ENCODE peak calls at places on chromosome 4, in six cellular contexts. F is OCI-LY7; D is islet precursor cell; O is activated T-cell treated with anti-CD3 and anti-CD28 coated beads, Interleukin-2, amount 50 U/mL, for 24 hours; U is cardiac muscle cell; H is stimulated activated CD8-positive, alpha-beta memory T cell treated with anti-CD3 and anti-CD28 coated beads, Interleukin-4, amount 100 ng/mL, for 4 hours. S is an unnamed sample.

GRCh38 chr4:56907489-56908205 is at the start of gene REST:
- DNase-seq in F (peak), D (peak), O (peak), U (peak), H (peak), S (peak)

GRCh38 chr4:7186516-7187296 is 5.6 kb upstream of the SORCS2 start:
- DNase-seq in F (no peak), D (peak), O (peak), U (no peak), H (no peak), S (no peak)

GRCh38 chr4:153438916-153439756 is 27.0 kb upstream of the TMEM131L start:
- DNase-seq in F (peak), D (no peak), O (peak), U (no peak), H (peak), S (peak)

GRCh38 chr4:39032218-39033085 is at the start of gene TMEM156:
- DNase-seq in F (peak), D (no peak), O (peak), U (peak), H (no peak), S (no peak)

GRCh38 chr4:52037730-52038108 is 380 bp downstream of the SGCB start:
- DNase-seq in F (peak), D (peak), O (no peak), U (peak), H (no peak), S (no peak)

GRCh38 chr4:69800599-69800998 is 40.2 kb upstream of the SULT1B1 start:
- DNase-seq in F (no peak), D (no peak), O (no peak), U (peak), H (no peak), S (no peak)

GRCh38 chr4:109560687-109561452 is 824 bp downstream of the MCUB start:
- DNase-seq in F (peak), D (peak), O (peak), U (peak), H (peak), S (peak)

GRCh38 chr4:31104596-31104995 is 384.4 kb downstream of the PCDH7 start:
- DNase-seq in F (no peak), D (no peak), O (no peak), U (no peak), H (no peak), S (no peak)

GRCh38 chr4:145231906-145232700 is 51.7 kb upstream of the OTUD4 start:
- DNase-seq in F (no peak), D (no peak), O (no peak), U (peak), H (no peak), S (no peak)

GRCh38 chr4:675036-675804 is 878 bp downstream of the MYL5 start:
- DNase-seq in F (peak), D (no peak), O (peak), U (no peak), H (no peak), S (no peak)

GRCh38 chr4:169266661-169267060 is 4.1 kb downstream of the SH3RF1 start:
- DNase-seq in F (no peak), D (no peak), O (no peak), U (no peak), H (no peak), S (no peak)

GRCh38 chr4:156773648-156774357 is 197.8 kb downstream of the PDGFC start:
- DNase-seq in F (no peak), D (no peak), O (no peak), U (no peak), H (no peak), S (no peak)

GRCh38 chr4:55398461-55398860 is 2.7 kb downstream of the TMEM165 start:
- DNase-seq in F (no peak), D (no peak), O (no peak), U (peak), H (no peak), S (no peak)

GRCh38 chr4:85761803-85762202 is 286.9 kb downstream of the ARHGAP24 start:
- DNase-seq in F (no peak), D (no peak), O (no peak), U (peak), H (no peak), S (no peak)

GRCh38 chr4:121451310-121451709 is 70.5 kb upstream of the QRFPR start:
- DNase-seq in F (no peak), D (no peak), O (no peak), U (no peak), H (no peak), S (no peak)

GRCh38 chr4:5374994-5375393 is 323.7 kb downstream of the STK32B start:
- DNase-seq in F (no peak), D (no peak), O (no peak), U (no peak), H (no peak), S (no peak)

GRCh38 chr4:24477919-24478318 is 106.4 kb downstream of the DHX15 start:
- DNase-seq in F (no peak), D (no peak), O (no peak), U (peak), H (no peak), S (no peak)

GRCh38 chr4:16233569-16234177 is 7.4 kb upstream of the TAPT1 start:
- DNase-seq in F (peak), D (no peak), O (no peak), U (no peak), H (no peak), S (no peak)

S was measured in activated naive CD8-positive, alpha-beta T cell treated with anti-CD3 and anti-CD28 coated beads, Interleukin-2, amount 10 ng/mL, durations not matched to agents 7 days and 5 days.